ENCODE peak calls at places on chromosomes 12 and 14, in four cellular contexts. N is endothelial cell of umbilical vein, F is fibroblast of lung, G is neural progenitor cell. K is an unnamed sample.

GRCh38 chr14:42307239-42307825 is 700.7 kb downstream of the LRFN5 start:
- DNase-seq in N (no peak), F (peak; percentile 1), G (no peak), K (no peak)

GRCh38 chr12:16323638-16324037 is 23.8 kb upstream of the MGST1 start:
- DNase-seq in N (no peak), F (no peak), G (no peak), K (no peak)

GRCh38 chr14:78448483-78449094 is 278.4 kb downstream of the NRXN3 start:
- DNase-seq in N (peak; percentile 47), F (peak; percentile 1), G (peak; percentile 71), K (peak; percentile 51)

GRCh38 chr12:50620975-50621360 is 116.2 kb downstream of the DIP2B start:
- DNase-seq in N (no peak), F (no peak), G (no peak), K (no peak)

GRCh38 chr12:106189341-106189740 is 50.6 kb upstream of the NUAK1 start:
- DNase-seq in N (no peak), F (no peak), G (peak; percentile 46), K (no peak)

GRCh38 chr14:90523961-90524875 is 127.4 kb downstream of the CALM1 start:
- DNase-seq in N (no peak), F (no peak), G (no peak), K (peak; percentile 72)

GRCh38 chr12:51579321-51579850 is 11.6 kb upstream of the SCN8A start:
- DNase-seq in N (no peak), F (no peak), G (no peak), K (no peak)

GRCh38 chr12:75600146-75600545 is 88.7 kb upstream of the KRR1 start:
- DNase-seq in N (no peak), F (no peak), G (no peak), K (no peak)

GRCh38 chr12:55720071-55720564 is at the start of gene RDH5:
- DNase-seq in N (no peak), F (peak; percentile 79), G (no peak), K (peak; percentile 98)

GRCh38 chr14:97380539-97380941 is 583.4 kb downstream of the VRK1 start:
- DNase-seq in N (no peak), F (no peak), G (no peak), K (no peak)

GRCh38 chr12:19198272-19198671 is 68.7 kb downstream of the PLEKHA5 start:
- DNase-seq in N (no peak), F (peak; percentile 32), G (no peak), K (no peak)

GRCh38 chr12:83016226-83016835 is 329.6 kb downstream of the TMTC2 start:
- DNase-seq in N (peak; percentile 86), F (peak; percentile 88), G (no peak), K (no peak)

GRCh38 chr14:100902295-100902694 is 1.2 kb downstream of the RTL1 start:
- DNase-seq in N (no peak), F (no peak), G (peak; percentile 64), K (peak; percentile 47)

GRCh38 chr14:61565181-61565580 is 130.1 kb upstream of the HIF1A start:
- DNase-seq in N (no peak), F (no peak), G (no peak), K (no peak)

GRCh38 chr14:54686219-54686870 is 119.4 kb downstream of the SAMD4A start:
- DNase-seq in N (peak; percentile 96), F (peak; percentile 85), G (no peak), K (peak; percentile 89)

GRCh38 chr12:130849561-130850417 is 10.7 kb upstream of the STX2 start:
- DNase-seq in N (no peak), F (no peak), G (no peak), K (no peak)

GRCh38 chr14:68958553-68958952 is 20.5 kb downstream of the ACTN1 start:
- DNase-seq in N (peak; percentile 89), F (peak; percentile 69), G (no peak), K (no peak)

GRCh38 chr14:68268197-68268596 is 448.6 kb downstream of the RAD51B start:
- DNase-seq in N (no peak), F (no peak), G (no peak), K (no peak)

GRCh38 chr12:105983622-105984325 is 155.0 kb downstream of the NUAK1 start:
- DNase-seq in N (no peak), F (peak; percentile 74), G (no peak), K (no peak)

GRCh38 chr12:24778486-24779304 is 170.2 kb downstream of the BCAT1 start:
- DNase-seq in N (peak; percentile 39), F (peak; percentile 80), G (peak; percentile 68), K (no peak)

GRCh38 chr14:104937694-104938365 is 13.2 kb downstream of the PLD4 start:
- DNase-seq in N (no peak), F (no peak), G (no peak), K (peak; percentile 50)

GRCh38 chr12:69064734-69065413 is 131.9 kb upstream of the CPM start:
- DNase-seq in N (no peak), F (no peak), G (no peak), K (no peak)

GRCh38 chr14:102170061-102170460 is 30.4 kb downstream of the WDR20 start:
- DNase-seq in N (no peak), F (no peak), G (no peak), K (no peak)

GRCh38 chr12:55637467-55637866 is 775 bp downstream of the OR10P1 start:
- DNase-seq in N (no peak), F (no peak), G (no peak), K (no peak)

GRCh38 chr14:105141486-105142281 is 26.9 kb downstream of the JAG2 start:
- DNase-seq in N (no peak), F (no peak), G (no peak), K (peak; percentile 72)

GRCh38 chr12:65778268-65779090 is 45.8 kb upstream of the HMGA2 start:
- DNase-seq in N (peak; percentile 61), F (peak; percentile 57), G (no peak), K (peak; percentile 27)

GRCh38 chr12:96197503-96198272 is 3.5 kb downstream of the ELK3 start:
- DNase-seq in N (peak; percentile 92), F (peak; percentile 96), G (no peak), K (peak; percentile 96)

GRCh38 chr14:76954371-76954770 is 74.1 kb downstream of the IRF2BPL start:
- DNase-seq in N (no peak), F (no peak), G (no peak), K (no peak)
- H3K4me1 ChIP-seq in N (peaks cover 79% of the 10 kb centered on the region), F (peaks cover 38% of the 10 kb centered on the region), G (peaks cover 27% of the 10 kb centered on the region), K (peaks cover 63% of the 10 kb centered on the region)

GRCh38 chr14:53501361-53502320 is 348.5 kb upstream of the DDHD1 start:
- DNase-seq in N (no peak), F (peak; percentile 94), G (no peak), K (no peak)
- H3K4me2 ChIP-seq in N (no peak overlapping the region), F (peak overlapping the region; percentile 44), G (no peak overlapping the region), K (no peak overlapping the region)

DNA sequence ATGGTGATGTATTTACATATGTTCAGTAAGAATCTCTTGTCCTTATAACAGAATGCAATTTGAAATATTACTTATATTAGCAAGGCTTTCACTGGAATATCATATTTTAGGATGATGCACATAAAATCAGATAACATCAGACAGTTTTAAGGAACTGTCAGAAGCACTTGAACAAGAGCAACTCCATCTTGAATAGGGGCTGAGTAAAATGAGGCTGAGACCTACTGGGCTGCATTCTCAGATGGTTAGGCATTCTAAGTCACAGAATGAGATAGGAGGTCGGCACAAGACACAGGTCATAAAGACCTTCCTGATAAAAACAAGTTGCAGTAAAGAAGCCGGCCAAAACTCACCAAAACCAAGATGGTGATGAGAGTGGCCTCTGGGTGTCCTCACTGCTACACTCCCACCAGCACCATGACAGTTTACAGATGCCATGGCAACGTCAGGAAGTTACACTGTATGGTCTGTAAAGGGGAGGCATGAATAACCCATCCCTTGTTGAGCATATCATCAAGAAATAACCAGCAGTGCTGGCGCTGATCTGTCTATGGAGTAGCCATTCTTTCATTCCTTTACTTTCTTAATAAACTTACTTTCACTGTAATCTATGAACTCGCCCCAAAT is 27.6 kb upstream of the ETV6 start:
- DNase-seq in N (peak; percentile 24), F (no peak), G (no peak), K (no peak)
- TF ChIP-seq CTCF in N (no peak), F (no peak), G (peak; percentile 38), K (peak; percentile 12)

GRCh38 chr12:109113661-109114321 is 2.6 kb upstream of the ACACB start:
- DNase-seq in N (no peak), F (no peak), G (no peak), K (no peak)

GRCh38 chr12:109115758-109116610 is at the start of gene ACACB:
- DNase-seq in N (no peak), F (peak; percentile 34), G (peak; percentile 25), K (no peak)

GRCh38 chr12:109112720-109113465 is 3.5 kb upstream of the ACACB start:
- DNase-seq in N (no peak), F (no peak), G (no peak), K (no peak)

GRCh38 chr12:109115404-109115757 is 1.0 kb upstream of the ACACB start:
- DNase-seq in N (no peak), F (no peak), G (no peak), K (no peak)

DNA sequence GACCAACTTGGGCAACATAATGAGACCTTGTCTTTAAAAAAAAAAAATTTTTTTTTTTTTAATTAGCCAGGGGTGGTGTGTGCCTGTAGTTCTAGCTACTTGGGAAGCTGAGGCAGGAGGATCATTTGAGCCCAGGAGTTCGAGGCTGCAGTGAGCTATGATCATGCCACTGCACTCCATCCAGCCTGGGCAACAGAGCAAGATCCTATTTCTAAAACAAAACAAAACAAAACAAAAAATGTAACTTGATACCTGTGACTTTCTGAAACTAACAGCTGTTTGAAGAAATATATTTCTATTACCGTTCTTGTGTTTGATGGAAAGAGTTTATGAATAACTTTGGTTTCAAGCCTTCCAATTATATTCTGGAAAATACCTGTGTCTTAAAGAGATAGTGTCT is 1.7 kb upstream of the ACACB start:
- DNase-seq in N (no peak), F (no peak), G (no peak), K (no peak)
- H3K4me1 ChIP-seq in N (peaks cover 12% of the 10 kb centered on the region), F (peaks cover 7% of the 10 kb centered on the region), G (peaks cover 28% of the 10 kb centered on the region), K (peaks cover 12% of the 10 kb centered on the region)

K was measured in osteoblast.